ENCODE peak calls at places on chromosomes 5 and 9, in six cellular contexts. T, S, F, R, D and P are unnamed samples.

GRCh38 chr5:81948349-81948748 is 23.5 kb upstream of the ATG10 start:
- DNase-seq in F (no peak), D (no peak), R (peak; percentile 18), S (no peak), T (no peak), P (no peak)

GRCh38 chr9:121756477-121757285 is 105.2 kb downstream of the DAB2IP start:
- DNase-seq in F (no peak), S (no peak), D (peak; percentile 37), R (no peak), T (peak; percentile 48), P (no peak)

GRCh38 chr5:15474143-15474719 is 25.7 kb upstream of the FBXL7 start:
- DNase-seq in D (no peak), R (no peak), T (no peak), F (no peak), S (no peak), P (no peak)

GRCh38 chr5:36689225-36689624 is 82.8 kb downstream of the SLC1A3 start:
- DNase-seq in R (peak; percentile 68), T (no peak), F (peak; percentile 72), S (no peak), D (no peak), P (no peak)

GRCh38 chr9:27529316-27530278 is at the start of gene MOB3B:
- DNase-seq in F (peak; percentile 82), S (peak; percentile 79), D (peak; percentile 84), R (peak; percentile 88), T (peak; percentile 91), P (peak; percentile 67)

GRCh38 chr9:77854258-77854915 is 177.2 kb downstream of the GNAQ start:
- DNase-seq in F (no peak), S (no peak), D (no peak), R (no peak), T (no peak), P (no peak)

GRCh38 chr5:151703780-151704179 is 17.1 kb upstream of the SPARC start:
- DNase-seq in T (no peak), R (no peak), S (no peak), F (no peak), D (no peak), P (no peak)

GRCh38 chr9:2824564-2824963 is 19.3 kb downstream of the PUM3 start:
- DNase-seq in T (peak; percentile 63), S (peak; percentile 27), R (no peak), F (no peak), D (no peak), P (peak; percentile 34)

DNA sequence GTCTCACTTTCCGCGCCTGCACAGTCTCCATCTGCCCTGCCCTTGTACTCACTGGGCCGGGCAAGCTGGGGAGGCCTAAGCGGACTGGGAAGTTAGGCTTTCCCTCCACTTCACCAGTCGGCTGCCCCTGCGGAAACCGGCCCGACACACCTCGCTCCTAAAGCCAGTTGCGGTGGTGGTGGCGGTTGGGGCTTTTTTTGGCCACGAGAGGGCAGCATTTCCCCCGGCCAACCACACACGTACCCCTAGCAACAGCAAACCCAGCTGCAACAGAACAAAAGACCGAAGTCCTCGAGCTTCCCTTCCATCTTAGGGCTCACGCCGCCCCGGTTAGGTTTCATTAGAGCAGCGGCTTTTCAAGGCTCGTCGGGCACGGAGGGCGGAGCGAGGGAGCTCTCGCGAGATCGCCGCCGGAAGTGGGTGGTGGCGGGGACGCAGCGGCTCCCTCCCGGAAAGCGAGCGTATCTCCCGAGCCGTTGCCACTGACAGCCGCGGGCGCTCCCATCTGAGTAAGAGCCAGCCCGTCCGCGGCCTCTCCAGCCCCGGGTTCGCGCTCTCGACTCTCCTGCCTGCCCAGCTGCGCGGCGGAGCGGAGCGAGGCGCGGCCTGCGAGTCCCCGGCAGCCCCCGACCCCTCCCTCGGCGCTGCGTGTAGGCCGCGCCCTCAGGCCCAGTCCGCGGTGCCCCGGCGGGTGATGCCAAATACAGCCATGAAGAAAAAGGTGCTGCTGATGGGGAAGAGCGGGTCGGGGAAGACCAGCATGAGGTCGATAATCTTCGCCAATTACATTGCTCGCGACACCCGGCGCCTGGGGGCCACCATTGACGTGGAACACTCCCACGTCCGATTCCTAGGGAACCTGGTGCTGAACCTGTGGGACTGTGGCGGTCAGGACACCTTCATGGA is at the start of gene RRAGA:
- DNase-seq in T (peak; percentile 99), F (peak; percentile 98), S (peak; percentile 95), R (peak; percentile 98), D (peak; percentile 96), P (peak; percentile 92)
- H3K4me3 ChIP-seq in T (peak within 1 kb of the TSS; percentile 93), F (peak within 1 kb of the TSS; percentile 58), S (peak within 1 kb of the TSS; percentile 69), R (peak within 1 kb of the TSS; percentile 95), D (peak within 1 kb of the TSS; percentile 56), P (peak within 1 kb of the TSS; percentile 71)

GRCh38 chr9:130172858-130173461 is 756 bp downstream of the NCS1 start:
- DNase-seq in S (peak; percentile 53), T (peak; percentile 60), R (peak; percentile 67), D (no peak), F (no peak), P (no peak)

GRCh38 chr9:130174025-130174424 is 1.8 kb downstream of the NCS1 start:
- DNase-seq in S (no peak), F (no peak), T (no peak), D (no peak), R (no peak), P (no peak)

GRCh38 chr9:130173462-130173876 is 1.3 kb downstream of the NCS1 start:
- DNase-seq in F (no peak), S (no peak), R (peak; percentile 65), D (no peak), T (no peak), P (no peak)

GRCh38 chr9:130172161-130172857 is at the start of gene NCS1:
- DNase-seq in F (no peak), D (peak; percentile 73), R (peak; percentile 91), S (peak; percentile 90), T (peak; percentile 84), P (peak; percentile 76)

DNA sequence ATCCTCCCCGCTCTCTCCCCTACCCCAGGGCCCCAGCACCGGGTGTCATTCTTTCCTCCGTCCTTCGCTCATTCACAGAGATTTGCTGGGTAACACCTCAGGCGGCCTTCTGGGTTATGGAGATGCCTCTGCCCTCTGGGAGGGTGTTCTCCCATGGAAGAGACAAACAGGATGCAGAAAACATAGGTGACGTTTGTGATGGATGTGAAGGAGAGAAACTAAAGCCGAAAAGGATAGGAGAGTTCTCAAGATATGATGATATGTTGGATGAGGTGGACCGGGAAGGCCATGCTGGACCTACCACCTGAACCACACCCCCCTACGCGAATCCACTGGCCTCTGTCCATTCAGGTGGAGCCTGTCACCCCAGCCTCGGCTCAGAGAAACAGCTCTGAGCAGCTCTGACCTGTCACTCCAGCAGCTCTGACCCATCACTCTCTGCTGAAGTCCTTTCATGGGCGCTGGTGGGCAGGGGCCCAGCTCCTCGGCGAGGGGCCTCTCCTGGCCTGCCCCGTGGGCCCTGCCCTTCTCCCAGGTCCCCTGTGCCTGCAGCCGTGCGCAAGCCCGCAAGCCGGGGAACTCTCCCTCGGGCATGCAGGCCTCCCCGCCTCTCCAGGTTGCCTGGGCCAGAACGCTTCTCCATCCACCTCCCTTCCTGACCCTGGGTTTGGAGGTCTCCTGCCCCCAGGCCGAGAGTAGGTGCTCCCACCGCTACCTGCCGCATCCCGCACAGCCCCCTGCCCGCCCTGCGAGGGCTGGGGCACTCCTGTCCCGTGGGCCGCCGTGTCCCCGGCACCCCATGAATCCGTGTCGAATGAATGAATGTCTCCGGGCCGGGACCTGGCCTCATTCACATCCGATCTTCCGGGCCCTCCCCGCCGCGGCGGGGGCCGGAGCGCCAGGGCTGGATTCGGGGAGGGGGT is 717 bp upstream of the NCS1 start:
- DNase-seq in T (no peak), S (peak; percentile 42), R (no peak), D (no peak), F (no peak), P (no peak)
- H3K4me3 ChIP-seq in T (peak overlapping the region; percentile 56), S (peak overlapping the region; percentile 58), R (peak overlapping the region; percentile 42), D (no peak overlapping the region), F (no peak overlapping the region), P (peak overlapping the region; percentile 54)

GRCh38 chr9:124010303-124010664 is 1.3 kb upstream of the LHX2 start:
- DNase-seq in D (no peak), T (peak; percentile 16), S (no peak), R (no peak), F (peak; percentile 55), P (no peak)

GRCh38 chr9:124010665-124011321 is 775 bp upstream of the LHX2 start:
- DNase-seq in T (peak; percentile 89), F (peak; percentile 57), R (peak; percentile 43), S (no peak), D (no peak), P (no peak)

GRCh38 chr9:124009835-124010226 is 1.7 kb upstream of the LHX2 start:
- DNase-seq in T (no peak), S (no peak), R (no peak), F (no peak), D (no peak), P (no peak)

GRCh38 chr9:124012368-124013262 is 1.0 kb downstream of the LHX2 start:
- DNase-seq in S (no peak), R (no peak), F (peak; percentile 49), T (peak; percentile 55), D (no peak), P (no peak)

DNA sequence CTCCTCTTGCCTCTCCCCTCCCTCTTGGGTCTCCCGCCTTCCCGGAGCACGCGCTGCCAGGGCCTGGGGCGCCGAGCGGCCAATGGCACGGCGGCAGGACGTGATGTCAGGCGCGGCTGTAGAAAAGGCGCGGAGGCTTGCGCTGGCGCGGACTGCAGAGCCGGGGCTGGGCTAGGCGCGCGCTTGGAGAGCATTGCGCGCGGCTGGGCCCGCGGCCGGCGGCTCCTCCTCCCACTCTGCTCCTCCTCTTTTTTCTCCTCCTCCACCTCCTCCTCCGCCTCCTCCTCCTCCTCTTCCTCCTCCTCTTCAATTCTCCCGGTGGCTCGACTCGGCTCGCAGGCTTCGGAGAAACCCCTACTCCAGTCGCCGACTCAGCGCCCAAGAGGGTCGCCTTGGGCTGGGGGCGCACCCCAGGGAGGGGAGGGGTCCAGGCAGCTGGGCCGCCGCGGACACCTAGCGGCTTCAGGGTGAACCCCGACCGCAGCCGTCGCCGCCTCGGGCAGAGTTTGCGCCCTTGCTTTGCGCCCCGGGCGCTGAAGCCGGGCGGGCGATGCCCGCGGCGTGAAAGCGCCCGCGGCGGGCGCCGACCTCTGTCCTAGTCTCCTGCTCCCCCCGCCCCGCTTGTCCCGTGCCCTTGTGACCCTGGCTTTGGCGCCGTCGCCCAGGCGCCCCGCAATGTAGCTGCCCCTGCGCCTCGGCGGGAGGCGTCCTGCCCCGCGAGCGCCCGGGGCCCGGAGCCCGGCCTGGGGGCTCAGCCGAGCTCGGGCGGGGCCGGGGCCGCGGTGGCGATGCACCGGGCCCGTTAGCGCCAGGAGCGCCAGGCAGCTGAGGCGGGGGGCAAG is at the start of gene LHX2:
- DNase-seq in T (peak; percentile 98), F (peak; percentile 94), R (peak; percentile 79), D (peak; percentile 65), S (no peak), P (peak; percentile 90)
- H3K4me3 ChIP-seq in T (peak within 1 kb of the TSS; percentile 76), F (peak within 1 kb of the TSS; percentile 66), R (peak within 1 kb of the TSS; percentile 35), D (no peak within 1 kb of the TSS), S (no peak within 1 kb of the TSS), P (peak within 1 kb of the TSS; percentile 26)

DNA sequence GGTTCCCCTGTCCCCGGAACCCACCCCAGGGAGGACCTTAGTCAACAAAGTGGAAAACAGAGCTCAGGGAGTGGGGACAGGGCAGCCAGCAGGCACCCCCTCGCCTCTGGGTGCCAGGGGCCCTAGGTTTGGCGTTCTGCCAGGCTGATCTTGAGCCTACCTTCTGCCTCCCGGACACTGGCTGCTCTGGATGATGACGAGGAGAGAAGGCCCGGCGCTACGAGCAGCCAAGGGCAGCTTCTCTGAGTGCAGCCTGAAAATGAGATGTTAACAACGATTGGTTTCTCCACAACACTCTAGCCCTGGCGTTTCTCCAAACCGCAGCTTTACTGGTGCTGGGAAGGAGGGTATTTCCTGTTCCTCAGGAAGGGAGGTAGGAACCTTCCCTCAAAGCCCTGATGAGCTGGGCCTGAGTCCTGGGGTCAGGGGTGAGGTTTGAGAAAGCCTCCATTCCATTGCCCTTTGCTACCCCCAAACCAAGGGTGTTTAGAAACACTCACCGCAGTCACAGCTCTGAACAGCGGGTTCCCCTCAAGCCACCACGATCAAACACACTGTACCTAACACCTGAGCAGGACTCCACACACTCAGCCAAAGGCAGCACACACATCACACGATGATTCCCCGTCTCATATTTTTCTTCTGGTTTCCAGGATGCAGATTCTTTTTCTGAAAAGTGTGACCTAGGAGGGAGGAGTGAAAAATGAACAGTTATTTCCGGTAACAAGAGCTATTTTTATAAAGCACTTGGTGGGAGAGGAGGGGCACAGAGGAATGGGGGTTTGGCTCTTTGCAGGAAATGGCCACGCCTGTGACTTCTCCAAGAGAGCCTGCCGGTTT is at the start of gene STING1:
- DNase-seq in T (no peak), S (no peak), D (peak; percentile 86), R (peak; percentile 97), F (peak; percentile 77), P (peak; percentile 96)
- H3K4me3 ChIP-seq in T (no peak within 1 kb of the TSS), S (no peak within 1 kb of the TSS), D (no peak within 1 kb of the TSS), R (peak within 1 kb of the TSS; percentile 75), F (peak within 1 kb of the TSS; percentile 73), P (peak within 1 kb of the TSS; percentile 55)